ENCODE peak calls at places on chromosomes 16 and 17, in four cellular contexts. N, T, R and U are unnamed samples.

GRCh38 chr16:17334096-17334495 is 136.7 kb downstream of the XYLT1 start:
- DNase-seq in N (peak), T (no peak), R (peak), U (no peak)

GRCh38 chr17:78664476-78665384 is 87.5 kb upstream of the DNAH17 start:
- DNase-seq in N (no peak), T (no peak), R (peak), U (no peak)

GRCh38 chr17:68101992-68102758 is 66.6 kb downstream of the KPNA2 start:
- DNase-seq in N (peak), T (peak), R (no peak), U (no peak)

GRCh38 chr16:66634527-66635196 is 30.2 kb downstream of the CMTM3 start:
- DNase-seq in N (no peak), T (no peak), R (no peak), U (no peak)

GRCh38 chr17:60773552-60773951 is 95.9 kb downstream of the BCAS3 start:
- DNase-seq in N (no peak), T (no peak), R (no peak), U (no peak)

GRCh38 chr17:9054146-9054545 is 32.8 kb downstream of the NTN1 start:
- DNase-seq in N (no peak), T (no peak), R (no peak), U (no peak)

GRCh38 chr17:1110844-1111598 is 68.8 kb downstream of the ABR start:
- DNase-seq in N (peak), T (peak), R (peak), U (no peak)

GRCh38 chr16:85239239-85239638 is 127.0 kb upstream of the CIBAR2 start:
- DNase-seq in N (no peak), T (no peak), R (no peak), U (no peak)

GRCh38 chr17:48037036-48037881 is at the start of gene COPZ2:
- DNase-seq in N (peak), T (no peak), R (peak), U (no peak)

GRCh38 chr17:77352441-77352840 is 211.7 kb downstream of the SEC14L1 start:
- DNase-seq in N (no peak), T (no peak), R (no peak), U (no peak)

GRCh38 chr16:81036751-81037350 is 1.2 kb downstream of the ATMIN start:
- DNase-seq in N (peak), T (no peak), R (no peak), U (no peak)

GRCh38 chr17:10149573-10150399 is 48.6 kb downstream of the GAS7 start:
- DNase-seq in N (peak), T (peak), R (peak), U (no peak)

GRCh38 chr17:65053354-65053881 is 3.1 kb downstream of the GNA13 start:
- DNase-seq in N (no peak), T (no peak), R (no peak), U (no peak)

GRCh38 chr16:29757950-29758466 is 12.2 kb upstream of the C16orf54 start:
- DNase-seq in N (peak), T (peak), R (peak), U (no peak)